ENCODE peak calls at places on chromosomes 2 and 18, in five cellular contexts. One of them, this sample, is unnamed.

GRCh38 chr18:22912149-22912548 is 21.0 kb upstream of the RBBP8 start:
- DNase-seq in heart left ventricle: no peak
- DNase-seq in RCC 7860: no peak
- DNase-seq in posterior cingulate gyrus: no peak
- DNase-seq in nucleus accumbens: no peak
- DNase-seq in this sample: no peak

GRCh38 chr2:38709515-38710194 is 41.5 kb downstream of the SRSF7 start:
- DNase-seq in posterior cingulate gyrus: no peak
- DNase-seq in nucleus accumbens: no peak
- DNase-seq in RCC 7860: no peak
- DNase-seq in heart left ventricle: no peak
- DNase-seq in this sample: peak; percentile 25

GRCh38 chr18:11377766-11378540 is 228.6 kb upstream of the PIEZO2 start:
- DNase-seq in RCC 7860: no peak
- DNase-seq in posterior cingulate gyrus: no peak
- DNase-seq in nucleus accumbens: no peak
- DNase-seq in heart left ventricle: no peak
- DNase-seq in this sample: no peak

GRCh38 chr2:156192468-156192867 is 140.1 kb downstream of the NR4A2 start:
- DNase-seq in nucleus accumbens: no peak
- DNase-seq in RCC 7860: no peak
- DNase-seq in posterior cingulate gyrus: no peak
- DNase-seq in heart left ventricle: no peak
- DNase-seq in this sample: no peak

GRCh38 chr2:45497355-45497754 is 113.7 kb downstream of the SRBD1 start:
- DNase-seq in RCC 7860: no peak
- DNase-seq in posterior cingulate gyrus: no peak
- DNase-seq in heart left ventricle: no peak
- DNase-seq in nucleus accumbens: peak; percentile 40
- DNase-seq in this sample: no peak

GRCh38 chr2:20429528-20429927 is 17.3 kb upstream of the RHOB start:
- DNase-seq in nucleus accumbens: no peak
- DNase-seq in RCC 7860: no peak
- DNase-seq in posterior cingulate gyrus: no peak
- DNase-seq in heart left ventricle: peak; percentile 68
- DNase-seq in this sample: no peak

GRCh38 chr2:233100192-233100998 is 40.3 kb downstream of the INPP5D start:
- DNase-seq in RCC 7860: no peak
- DNase-seq in nucleus accumbens: no peak
- DNase-seq in heart left ventricle: no peak
- DNase-seq in posterior cingulate gyrus: no peak
- DNase-seq in this sample: no peak

GRCh38 chr2:147844691-147845607 is at the start of gene ACVR2A:
- DNase-seq in RCC 7860: no peak
- DNase-seq in posterior cingulate gyrus: peak; percentile 29
- DNase-seq in nucleus accumbens: no peak
- DNase-seq in heart left ventricle: peak; percentile 43
- DNase-seq in this sample: peak; percentile 82

GRCh38 chr2:26849056-26850001 is 1.4 kb downstream of the DPYSL5 start:
- DNase-seq in nucleus accumbens: no peak
- DNase-seq in RCC 7860: no peak
- DNase-seq in posterior cingulate gyrus: no peak
- DNase-seq in heart left ventricle: no peak
- DNase-seq in this sample: peak; percentile 87

GRCh38 chr2:8234757-8235374 is 447.0 kb upstream of the ID2 start:
- DNase-seq in posterior cingulate gyrus: no peak
- DNase-seq in heart left ventricle: no peak
- DNase-seq in nucleus accumbens: no peak
- DNase-seq in RCC 7860: no peak
- DNase-seq in this sample: no peak

GRCh38 chr2:101882948-101883347 is 108.8 kb upstream of the IL1R2 start:
- DNase-seq in nucleus accumbens: no peak
- DNase-seq in posterior cingulate gyrus: no peak
- DNase-seq in RCC 7860: no peak
- DNase-seq in heart left ventricle: no peak
- DNase-seq in this sample: no peak

GRCh38 chr2:151437630-151438029 is 27.9 kb downstream of the RIF1 start:
- DNase-seq in RCC 7860: peak; percentile 21
- DNase-seq in posterior cingulate gyrus: no peak
- DNase-seq in nucleus accumbens: no peak
- DNase-seq in heart left ventricle: no peak
- DNase-seq in this sample: peak; percentile 12

GRCh38 chr2:133972786-133973185 is 281.1 kb upstream of the MGAT5 start:
- DNase-seq in nucleus accumbens: peak; percentile 17
- DNase-seq in heart left ventricle: no peak
- DNase-seq in posterior cingulate gyrus: no peak
- DNase-seq in RCC 7860: no peak
- DNase-seq in this sample: no peak

GRCh38 chr2:28649481-28650260 is 102.0 kb upstream of the PPP1CB start:
- DNase-seq in heart left ventricle: no peak
- DNase-seq in nucleus accumbens: no peak
- DNase-seq in RCC 7860: peak; percentile 53
- DNase-seq in posterior cingulate gyrus: no peak
- DNase-seq in this sample: no peak

GRCh38 chr2:124875627-124876244 is 850.6 kb downstream of the CNTNAP5 start:
- DNase-seq in posterior cingulate gyrus: no peak
- DNase-seq in heart left ventricle: no peak
- DNase-seq in nucleus accumbens: no peak
- DNase-seq in RCC 7860: no peak
- DNase-seq in this sample: no peak

GRCh38 chr2:179264238-179265081 is at the start of gene SESTD1:
- DNase-seq in heart left ventricle: peak; percentile 79
- DNase-seq in nucleus accumbens: no peak
- DNase-seq in RCC 7860: no peak
- DNase-seq in posterior cingulate gyrus: peak; percentile 69
- DNase-seq in this sample: peak; percentile 84

GRCh38 chr2:205198130-205198505 is 484.2 kb upstream of the NRP2 start:
- DNase-seq in posterior cingulate gyrus: no peak
- DNase-seq in RCC 7860: no peak
- DNase-seq in heart left ventricle: peak; percentile 53
- DNase-seq in nucleus accumbens: no peak
- DNase-seq in this sample: no peak

GRCh38 chr2:178084273-178084672 is 11.7 kb upstream of the PDE11A start:
- DNase-seq in posterior cingulate gyrus: no peak
- DNase-seq in RCC 7860: no peak
- DNase-seq in nucleus accumbens: no peak
- DNase-seq in heart left ventricle: no peak
- DNase-seq in this sample: no peak

GRCh38 chr2:148130571-148130970 is 109.7 kb downstream of the MBD5 start:
- DNase-seq in heart left ventricle: no peak
- DNase-seq in RCC 7860: peak; percentile 93
- DNase-seq in nucleus accumbens: no peak
- DNase-seq in posterior cingulate gyrus: no peak
- DNase-seq in this sample: no peak

GRCh38 chr18:57249109-57249508 is 102.2 kb downstream of the BOD1L2 start:
- DNase-seq in posterior cingulate gyrus: no peak
- DNase-seq in nucleus accumbens: no peak
- DNase-seq in RCC 7860: no peak
- DNase-seq in heart left ventricle: no peak
- DNase-seq in this sample: no peak

GRCh38 chr2:26364669-26365068 is 18.1 kb upstream of the ADGRF3 start:
- DNase-seq in posterior cingulate gyrus: no peak
- DNase-seq in heart left ventricle: no peak
- DNase-seq in RCC 7860: no peak
- DNase-seq in nucleus accumbens: no peak
- DNase-seq in this sample: no peak

GRCh38 chr2:21024722-21025389 is 19.0 kb downstream of the APOB start:
- DNase-seq in nucleus accumbens: no peak
- DNase-seq in RCC 7860: no peak
- DNase-seq in heart left ventricle: no peak
- DNase-seq in posterior cingulate gyrus: no peak
- DNase-seq in this sample: no peak

GRCh38 chr2:105439130-105439529 is 40.3 kb upstream of the FHL2 start:
- DNase-seq in heart left ventricle: no peak
- DNase-seq in RCC 7860: no peak
- DNase-seq in posterior cingulate gyrus: no peak
- DNase-seq in nucleus accumbens: no peak
- DNase-seq in this sample: no peak

GRCh38 chr18:10476430-10476829 is 22.0 kb downstream of the APCDD1 start:
- DNase-seq in nucleus accumbens: no peak
- DNase-seq in posterior cingulate gyrus: no peak
- DNase-seq in heart left ventricle: no peak
- DNase-seq in RCC 7860: no peak
- DNase-seq in this sample: no peak

GRCh38 chr2:179898873-179899272 is 37.5 kb upstream of the ZNF385B start:
- DNase-seq in RCC 7860: peak; percentile 11
- DNase-seq in posterior cingulate gyrus: no peak
- DNase-seq in heart left ventricle: no peak
- DNase-seq in nucleus accumbens: no peak
- DNase-seq in this sample: no peak

This sample was measured in retina.